ENCODE peak calls at places on chromosomes 2 and 18, in nine cellular contexts. Y is HEK293T; W is CD4-positive, alpha-beta T cell; L is activated T-helper 1 cell treated with anti-CD3 and anti-CD28 coated beads, Interleukin-12 subunit alpha, Interleukin-12 subunit beta, Interleukin-2, Interleukin-4 antibody, amounts not matched to agents 30 ng/mL and 10 ng/mL and 1 ng/mL, durations not matched to agents 14 hours and 24 hours and 36 hours; I is body of pancreas; F is AG04449; R is Kasumi-1; N is Calu3; J is DND-41. P is an unnamed sample.

GRCh38 chr18:9649164-9649540 is 34.8 kb upstream of the PPP4R1 start:
- DNase-seq in Y (no peak), W (no peak), L (no peak), I (no peak), F (no peak), R (no peak), N (no peak), J (no peak), P (no peak)

GRCh38 chr2:101759162-101759561 is 61.7 kb downstream of the MAP4K4 start:
- DNase-seq in Y (no peak), W (no peak), L (no peak), I (no peak), F (peak), R (no peak), N (peak), J (no peak), P (peak)

GRCh38 chr18:14971461-14972185 is 223.7 kb downstream of the ANKRD30B start:
- DNase-seq in Y (no peak), W (no peak), L (no peak), I (no peak), F (no peak), R (no peak), N (no peak), J (no peak), P (no peak)

GRCh38 chr18:8623549-8624106 is 14.4 kb downstream of the RAB12 start:
- DNase-seq in Y (no peak), W (no peak), L (no peak), I (no peak), F (no peak), R (peak), N (peak), J (no peak), P (no peak)

GRCh38 chr2:62321370-62321769 is 125.5 kb downstream of the B3GNT2 start:
- DNase-seq in Y (no peak), W (no peak), L (no peak), I (no peak), F (no peak), R (no peak), N (no peak), J (no peak), P (no peak)

GRCh38 chr2:129893244-129893643 is 86.2 kb upstream of the RAB6C start:
- DNase-seq in Y (no peak), W (no peak), L (no peak), I (no peak), F (no peak), R (no peak), N (no peak), J (no peak), P (no peak)

GRCh38 chr2:241288489-241288888 is 27.0 kb downstream of the HDLBP start:
- DNase-seq in Y (no peak), W (no peak), L (no peak), I (no peak), F (no peak), R (no peak), N (no peak), J (no peak), P (no peak)

GRCh38 chr2:205675861-205676516 is 6.3 kb upstream of the NRP2 start:
- DNase-seq in Y (peak), W (no peak), L (no peak), I (peak), F (no peak), R (peak), N (peak), J (no peak), P (peak)

GRCh38 chr2:141311430-141311829 is 819.4 kb downstream of the LRP1B start:
- DNase-seq in Y (no peak), W (no peak), L (no peak), I (no peak), F (no peak), R (no peak), N (no peak), J (no peak), P (no peak)

GRCh38 chr2:10297950-10298349 is 4.8 kb upstream of the HPCAL1 start:
- DNase-seq in Y (no peak), W (peak), L (no peak), I (no peak), F (peak), R (peak), N (no peak), J (peak), P (peak)

GRCh38 chr2:234873828-234874173 is 78.0 kb upstream of the SH3BP4 start:
- DNase-seq in Y (no peak), W (no peak), L (no peak), I (no peak), F (no peak), R (no peak), N (no peak), J (no peak), P (peak)

GRCh38 chr2:107215764-107216398 is 329.9 kb upstream of the ST6GAL2 start:
- DNase-seq in Y (no peak), W (no peak), L (no peak), I (no peak), F (no peak), R (no peak), N (no peak), J (no peak), P (no peak)

GRCh38 chr18:62187543-62188378 is 706 bp downstream of the RELCH start:
- DNase-seq in Y (peak), W (peak), L (no peak), I (peak), F (no peak), R (peak), N (peak), J (peak), P (peak)

GRCh38 chr2:63692002-63692606 is 103.3 kb downstream of the MDH1 start:
- DNase-seq in Y (peak), W (no peak), L (no peak), I (no peak), F (no peak), R (peak), N (peak), J (peak), P (peak)

GRCh38 chr2:152222975-152223638 is 47.5 kb upstream of the STAM2 start:
- DNase-seq in Y (peak), W (no peak), L (no peak), I (peak), F (peak), R (peak), N (peak), J (no peak), P (peak)

GRCh38 chr18:3595282-3596273 is 145.6 kb downstream of the TGIF1 start:
- DNase-seq in Y (no peak), W (no peak), L (no peak), I (peak), F (peak), R (peak), N (peak), J (no peak), P (peak)

GRCh38 chr18:49447810-49448745 is 12.4 kb downstream of the DYM start:
- DNase-seq in Y (peak), W (no peak), L (peak), I (no peak), F (no peak), R (peak), N (peak), J (peak), P (peak)

GRCh38 chr18:3525870-3526420 is 76.0 kb downstream of the TGIF1 start:
- DNase-seq in Y (no peak), W (no peak), L (peak), I (no peak), F (no peak), R (peak), N (no peak), J (peak), P (no peak)

GRCh38 chr18:80105369-80106167 is 3.5 kb upstream of the ADNP2 start:
- DNase-seq in Y (no peak), W (no peak), L (no peak), I (no peak), F (no peak), R (no peak), N (no peak), J (no peak), P (no peak)

GRCh38 chr18:69659142-69659651 is 258.5 kb downstream of the DOK6 start:
- DNase-seq in Y (no peak), W (no peak), L (no peak), I (no peak), F (no peak), R (no peak), N (no peak), J (no peak), P (no peak)

GRCh38 chr2:150596071-150596470 is 108.6 kb upstream of the RND3 start:
- DNase-seq in Y (no peak), W (no peak), L (no peak), I (no peak), F (peak), R (no peak), N (no peak), J (no peak), P (peak)

GRCh38 chr2:172200495-172201085 is 97.9 kb upstream of the DLX2 start:
- DNase-seq in Y (no peak), W (no peak), L (no peak), I (no peak), F (no peak), R (peak), N (no peak), J (peak), P (peak)

GRCh38 chr18:36798738-36799473 is 29.9 kb downstream of the TPGS2 start:
- DNase-seq in Y (no peak), W (no peak), L (no peak), I (no peak), F (no peak), R (no peak), N (no peak), J (no peak), P (no peak)

GRCh38 chr2:195638738-195639137 is 18.3 kb upstream of the SLC39A10 start:
- DNase-seq in Y (no peak), W (no peak), L (no peak), I (no peak), F (no peak), R (no peak), N (no peak), J (no peak), P (no peak)

GRCh38 chr2:11079131-11079824 is 76.0 kb upstream of the SLC66A3 start:
- DNase-seq in Y (no peak), W (no peak), L (no peak), I (no peak), F (no peak), R (no peak), N (no peak), J (no peak), P (no peak)

GRCh38 chr2:232974431-232974830 is 38.6 kb downstream of the NGEF start:
- DNase-seq in Y (no peak), W (no peak), L (no peak), I (no peak), F (no peak), R (no peak), N (no peak), J (no peak), P (no peak)

GRCh38 chr2:120384486-120385354 is 38.8 kb downstream of the INHBB start:
- DNase-seq in Y (no peak), W (no peak), L (no peak), I (peak), F (no peak), R (no peak), N (no peak), J (no peak), P (no peak)

GRCh38 chr18:30245756-30246515 is 796.6 kb downstream of the DSC3 start:
- DNase-seq in Y (no peak), W (no peak), L (no peak), I (no peak), F (no peak), R (no peak), N (no peak), J (no peak), P (no peak)

GRCh38 chr18:46333371-46334199 is 229.4 kb downstream of the HAUS1 start:
- DNase-seq in Y (peak), W (peak), L (peak), I (no peak), F (no peak), R (peak), N (peak), J (peak), P (no peak)